ENCODE peak calls at places on chromosomes 5 and 9, in six cellular contexts. One of them, this sample, is unnamed. For H3K4me1, the result is how much of the 10 kb centered on the place peaks cover.

GRCh38 chr9:75892168-75892901 is 1.9 kb downstream of the PCSK5 start:
- DNase-seq in prostate gland: peak
- DNase-seq in right lobe of liver: peak
- DNase-seq in fibroblast of lung: peak
- DNase-seq in psoas muscle: peak
- DNase-seq in stomach: no peak
- DNase-seq in this sample: peak

GRCh38 chr9:82606761-82607382 is 456.1 kb downstream of the RASEF start:
- DNase-seq in prostate gland: peak
- DNase-seq in right lobe of liver: no peak
- DNase-seq in fibroblast of lung: peak
- DNase-seq in psoas muscle: no peak
- DNase-seq in stomach: peak
- DNase-seq in this sample: no peak

GRCh38 chr9:125486109-125486508 is 220.9 kb downstream of the MAPKAP1 start:
- DNase-seq in prostate gland: no peak
- DNase-seq in right lobe of liver: peak
- DNase-seq in fibroblast of lung: no peak
- DNase-seq in psoas muscle: no peak
- DNase-seq in stomach: no peak
- DNase-seq in this sample: no peak

GRCh38 chr9:91424403-91425176 is 958 bp upstream of the NFIL3 start:
- DNase-seq in prostate gland: peak
- DNase-seq in right lobe of liver: peak
- DNase-seq in fibroblast of lung: peak
- DNase-seq in psoas muscle: peak
- DNase-seq in stomach: peak
- DNase-seq in this sample: peak

GRCh38 chr5:74579215-74579614 is 61.3 kb downstream of the ENC1 start:
- DNase-seq in prostate gland: no peak
- DNase-seq in right lobe of liver: no peak
- DNase-seq in fibroblast of lung: peak
- DNase-seq in psoas muscle: no peak
- DNase-seq in stomach: no peak
- DNase-seq in this sample: no peak

GRCh38 chr5:1112596-1113331 is 901 bp upstream of the SLC12A7 start:
- DNase-seq in prostate gland: no peak
- DNase-seq in right lobe of liver: no peak
- DNase-seq in fibroblast of lung: no peak
- DNase-seq in psoas muscle: no peak
- DNase-seq in stomach: peak
- DNase-seq in this sample: no peak

GRCh38 chr5:140054086-140054689 is 11.1 kb upstream of the NRG2 start:
- DNase-seq in prostate gland: no peak
- DNase-seq in right lobe of liver: no peak
- DNase-seq in fibroblast of lung: no peak
- DNase-seq in psoas muscle: no peak
- DNase-seq in stomach: no peak
- DNase-seq in this sample: no peak

GRCh38 chr5:150645070-150645700 is 4.7 kb downstream of the SYNPO start:
- DNase-seq in prostate gland: no peak
- DNase-seq in right lobe of liver: peak
- DNase-seq in fibroblast of lung: peak
- DNase-seq in psoas muscle: peak
- DNase-seq in stomach: no peak
- DNase-seq in this sample: no peak

GRCh38 chr5:90548069-90548593 is 10.5 kb upstream of the ADGRV1 start:
- DNase-seq in prostate gland: peak
- DNase-seq in right lobe of liver: no peak
- DNase-seq in fibroblast of lung: peak
- DNase-seq in psoas muscle: no peak
- DNase-seq in stomach: peak
- DNase-seq in this sample: peak

GRCh38 chr5:35089688-35090314 is 42.1 kb upstream of the AGXT2 start:
- DNase-seq in prostate gland: peak
- DNase-seq in right lobe of liver: no peak
- DNase-seq in fibroblast of lung: peak
- DNase-seq in psoas muscle: no peak
- DNase-seq in stomach: peak
- DNase-seq in this sample: no peak

GRCh38 chr9:128634651-128635262 is 21.9 kb downstream of the DYNC2I2 start:
- DNase-seq in prostate gland: no peak
- DNase-seq in right lobe of liver: peak
- DNase-seq in fibroblast of lung: no peak
- DNase-seq in psoas muscle: no peak
- DNase-seq in stomach: no peak
- DNase-seq in this sample: no peak

GRCh38 chr9:132804576-132805295 is 73.3 kb downstream of the AK8 start:
- DNase-seq in prostate gland: no peak
- DNase-seq in right lobe of liver: no peak
- DNase-seq in fibroblast of lung: no peak
- DNase-seq in psoas muscle: no peak
- DNase-seq in stomach: no peak
- DNase-seq in this sample: no peak

GRCh38 chr5:115962565-115963402 is 509 bp downstream of the LVRN start:
- DNase-seq in prostate gland: no peak
- DNase-seq in right lobe of liver: peak
- DNase-seq in fibroblast of lung: peak
- DNase-seq in psoas muscle: peak
- DNase-seq in stomach: no peak
- DNase-seq in this sample: peak

GRCh38 chr9:138067594-138068367 is 190.2 kb downstream of the CACNA1B start:
- DNase-seq in prostate gland: no peak
- DNase-seq in right lobe of liver: peak
- DNase-seq in fibroblast of lung: no peak
- DNase-seq in psoas muscle: no peak
- DNase-seq in stomach: peak
- DNase-seq in this sample: no peak

GRCh38 chr5:35859101-35859661 is 2.5 kb downstream of the IL7R start:
- DNase-seq in prostate gland: no peak
- DNase-seq in right lobe of liver: no peak
- DNase-seq in fibroblast of lung: peak
- DNase-seq in psoas muscle: no peak
- DNase-seq in stomach: no peak
- DNase-seq in this sample: no peak

GRCh38 chr5:100731768-100732167 is 171.3 kb downstream of the ST8SIA4 start:
- DNase-seq in prostate gland: no peak
- DNase-seq in right lobe of liver: no peak
- DNase-seq in fibroblast of lung: no peak
- DNase-seq in psoas muscle: no peak
- DNase-seq in stomach: no peak
- DNase-seq in this sample: no peak

GRCh38 chr5:61802456-61802855 is 470.4 kb downstream of the ZSWIM6 start:
- DNase-seq in prostate gland: no peak
- DNase-seq in right lobe of liver: no peak
- DNase-seq in fibroblast of lung: no peak
- DNase-seq in psoas muscle: no peak
- DNase-seq in stomach: no peak
- DNase-seq in this sample: no peak

GRCh38 chr5:120454094-120454798 is 9.9 kb upstream of the PRR16 start:
- DNase-seq in prostate gland: peak
- DNase-seq in right lobe of liver: no peak
- DNase-seq in fibroblast of lung: peak
- DNase-seq in psoas muscle: no peak
- DNase-seq in stomach: no peak
- DNase-seq in this sample: no peak

GRCh38 chr5:78670870-78671269 is 22.3 kb upstream of the LHFPL2 start:
- DNase-seq in prostate gland: no peak
- DNase-seq in right lobe of liver: no peak
- DNase-seq in fibroblast of lung: no peak
- DNase-seq in psoas muscle: no peak
- DNase-seq in stomach: no peak
- DNase-seq in this sample: no peak

GRCh38 chr9:126000256-126000655 is 253.1 kb downstream of the PBX3 start:
- DNase-seq in prostate gland: no peak
- DNase-seq in right lobe of liver: no peak
- DNase-seq in fibroblast of lung: no peak
- DNase-seq in psoas muscle: no peak
- DNase-seq in stomach: no peak
- DNase-seq in this sample: peak

GRCh38 chr9:19379283-19379682 is 753 bp downstream of the RPS6 start:
- DNase-seq in prostate gland: no peak
- DNase-seq in right lobe of liver: no peak
- DNase-seq in fibroblast of lung: no peak
- DNase-seq in psoas muscle: no peak
- DNase-seq in stomach: no peak
- DNase-seq in this sample: no peak

GRCh38 chr5:131496400-131496713 is 138.7 kb downstream of the RAPGEF6 start:
- DNase-seq in prostate gland: no peak
- DNase-seq in right lobe of liver: peak
- DNase-seq in fibroblast of lung: no peak
- DNase-seq in psoas muscle: no peak
- DNase-seq in stomach: no peak
- DNase-seq in this sample: no peak

DNA sequence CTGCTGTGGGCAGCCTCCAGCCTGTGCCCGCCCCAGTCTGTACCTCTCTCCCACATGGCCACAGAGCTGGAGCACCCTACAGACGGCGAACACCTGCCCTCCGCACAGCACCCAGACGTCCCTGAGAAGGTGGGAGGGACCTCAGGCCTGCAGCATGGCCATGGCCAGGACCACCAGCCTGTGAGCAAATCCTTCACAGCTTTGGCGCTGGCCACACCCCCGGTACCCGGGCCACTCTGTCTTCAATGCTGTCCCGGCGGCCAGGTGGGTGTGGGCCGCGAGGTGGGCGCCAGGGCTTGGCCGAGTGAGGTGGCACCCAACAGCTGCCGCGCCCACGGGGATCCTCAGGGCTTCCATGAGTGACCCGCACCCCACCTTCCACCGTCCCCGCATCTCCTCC is 18.7 kb downstream of the NOTCH1 start:
- DNase-seq in prostate gland: no peak
- DNase-seq in right lobe of liver: no peak
- DNase-seq in fibroblast of lung: no peak
- DNase-seq in psoas muscle: no peak
- DNase-seq in stomach: no peak
- DNase-seq in this sample: no peak
- H3K4me1 ChIP-seq in prostate gland: under half
- H3K4me1 ChIP-seq in right lobe of liver: under half
- H3K4me1 ChIP-seq in fibroblast of lung: under half
- H3K4me1 ChIP-seq in psoas muscle: half or more
- H3K4me1 ChIP-seq in stomach: half or more
- H3K4me1 ChIP-seq in this sample: half or more

GRCh38 chr9:99056186-99056585 is 48.7 kb upstream of the TGFBR1 start:
- DNase-seq in prostate gland: no peak
- DNase-seq in right lobe of liver: no peak
- DNase-seq in fibroblast of lung: no peak
- DNase-seq in psoas muscle: no peak
- DNase-seq in stomach: no peak
- DNase-seq in this sample: no peak
- H3K27ac ChIP-seq in prostate gland: no peak
- H3K27ac ChIP-seq in right lobe of liver: no peak
- H3K27ac ChIP-seq in fibroblast of lung: no peak
- H3K27ac ChIP-seq in psoas muscle: no peak
- H3K27ac ChIP-seq in stomach: no peak
- H3K27ac ChIP-seq in this sample: no peak

DNA sequence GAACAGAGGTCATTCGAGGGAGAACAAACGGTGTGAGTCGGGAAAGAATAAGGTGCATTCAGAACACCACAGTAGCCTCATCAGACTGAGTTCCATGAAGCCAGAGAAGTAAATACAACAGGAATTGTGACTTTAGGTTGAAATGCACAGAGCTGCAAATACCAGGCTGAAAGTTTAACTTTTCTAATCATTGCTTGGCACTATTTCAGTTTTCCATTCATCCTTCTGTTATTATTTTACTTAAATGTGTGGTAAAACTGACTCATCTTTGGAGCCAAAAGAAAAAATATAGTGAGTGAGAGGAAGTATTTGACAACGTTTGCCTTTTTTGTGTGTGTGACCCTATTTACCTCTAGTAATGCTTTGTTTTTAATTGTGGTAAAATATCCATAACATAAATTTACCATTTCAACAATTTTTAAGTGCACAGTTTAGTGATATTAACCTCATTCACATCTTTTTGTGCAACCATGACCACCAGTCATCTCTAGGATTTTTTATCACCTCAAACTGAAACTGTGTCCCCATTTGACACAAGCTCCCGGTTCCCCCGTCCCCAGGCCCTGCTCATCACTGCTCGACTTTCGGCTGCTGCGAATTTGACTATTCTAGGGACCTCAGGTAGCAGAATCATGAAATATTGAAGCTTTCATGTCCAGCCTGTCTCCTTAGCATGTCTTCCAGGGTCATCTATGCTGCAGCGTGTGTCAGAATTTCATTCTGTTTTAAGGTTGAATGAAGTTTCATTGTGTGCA is 166.7 kb downstream of the HSD17B3 start:
- DNase-seq in prostate gland: no peak
- DNase-seq in right lobe of liver: no peak
- DNase-seq in fibroblast of lung: peak
- DNase-seq in psoas muscle: no peak
- DNase-seq in stomach: no peak
- DNase-seq in this sample: no peak
- H3K4me1 ChIP-seq in prostate gland: under half
- H3K4me1 ChIP-seq in right lobe of liver: under half
- H3K4me1 ChIP-seq in fibroblast of lung: under half
- H3K4me1 ChIP-seq in psoas muscle: under half
- H3K4me1 ChIP-seq in stomach: half or more
- H3K4me1 ChIP-seq in this sample: under half

GRCh38 chr5:175696139-175696854 is 38.4 kb downstream of the HRH2 start:
- DNase-seq in prostate gland: no peak
- DNase-seq in right lobe of liver: peak
- DNase-seq in fibroblast of lung: no peak
- DNase-seq in psoas muscle: peak
- DNase-seq in stomach: peak
- DNase-seq in this sample: peak
- H3K27ac ChIP-seq in prostate gland: no peak
- H3K27ac ChIP-seq in right lobe of liver: no peak
- H3K27ac ChIP-seq in fibroblast of lung: no peak
- H3K27ac ChIP-seq in psoas muscle: no peak
- H3K27ac ChIP-seq in stomach: peak
- H3K27ac ChIP-seq in this sample: peak

DNA sequence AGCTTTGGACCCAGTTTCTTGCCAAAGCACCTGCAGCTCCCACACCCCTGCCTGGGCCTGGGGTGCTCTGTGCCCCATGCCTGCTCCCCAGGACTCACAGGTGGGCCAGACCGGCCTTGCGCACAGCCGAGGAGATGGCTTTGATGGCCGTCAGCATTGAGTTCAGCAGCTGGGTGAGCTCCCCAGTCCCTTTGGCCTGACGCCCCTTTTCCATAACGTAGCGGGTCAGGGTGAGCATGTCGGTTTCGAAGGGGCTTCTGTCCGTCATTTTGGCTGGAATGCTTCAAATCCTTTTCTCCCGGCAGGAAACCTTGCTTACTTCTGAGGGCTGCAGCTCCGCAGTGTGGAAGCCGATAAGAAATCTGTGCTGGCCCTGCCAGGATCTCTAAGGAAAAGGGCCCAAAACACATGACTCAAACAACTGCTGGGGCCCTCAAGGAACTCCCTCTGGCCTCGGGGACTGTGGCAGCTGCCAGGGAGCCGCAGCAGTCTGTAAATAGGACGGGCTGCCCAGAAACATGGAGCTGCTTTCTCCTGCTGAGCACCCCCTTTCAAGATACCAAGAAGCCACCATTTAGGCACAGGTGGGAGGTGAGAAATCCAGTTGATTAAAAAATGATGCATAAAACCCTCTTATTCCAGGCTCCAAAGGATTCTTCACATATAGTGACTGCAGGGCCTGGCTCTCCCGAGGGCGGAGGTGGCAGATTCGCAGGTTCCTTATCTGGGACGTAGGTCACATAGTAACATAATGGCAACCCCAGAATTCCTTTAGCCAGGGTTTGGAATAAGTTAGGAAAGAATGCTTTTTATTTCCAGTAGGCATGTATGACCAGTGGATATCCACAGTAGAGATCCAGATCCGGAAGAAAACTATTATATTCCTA is at the start of gene FBP2:
- DNase-seq in prostate gland: no peak
- DNase-seq in right lobe of liver: no peak
- DNase-seq in fibroblast of lung: no peak
- DNase-seq in psoas muscle: peak
- DNase-seq in stomach: peak
- DNase-seq in this sample: no peak
- H3K4me1 ChIP-seq in prostate gland: under half
- H3K4me1 ChIP-seq in right lobe of liver: under half
- H3K4me1 ChIP-seq in fibroblast of lung: under half
- H3K4me1 ChIP-seq in psoas muscle: under half
- H3K4me1 ChIP-seq in stomach: under half
- H3K4me1 ChIP-seq in this sample: under half

This sample was measured in lower lobe of right lung.